ENCODE peak calls at places on chromosomes 1 and 21, in five cellular contexts. I, V, L, H and O are unnamed samples.

GRCh38 chr21:45390831-45391742 is 13.9 kb upstream of the COL18A1 start:
- DNase-seq in I (no peak), V (no peak), L (no peak), H (no peak), O (no peak)

GRCh38 chr1:115051850-115052249 is 22.2 kb downstream of the TSHB start:
- DNase-seq in I (no peak), V (no peak), L (no peak), H (no peak), O (no peak)

GRCh38 chr1:222095606-222096475 is 354.0 kb upstream of the DUSP10 start:
- DNase-seq in I (peak), V (no peak), L (peak), H (peak), O (no peak)

GRCh38 chr1:201970334-201971159 is 11.9 kb upstream of the RNPEP start:
- DNase-seq in I (no peak), V (peak), L (no peak), H (no peak), O (no peak)

GRCh38 chr1:10639301-10640078 is 157.0 kb downstream of the CASZ1 start:
- DNase-seq in I (no peak), V (no peak), L (no peak), H (no peak), O (no peak)

GRCh38 chr1:11851171-11851570 is 3.6 kb upstream of the NPPA start:
- DNase-seq in I (no peak), V (peak), L (no peak), H (no peak), O (no peak)

GRCh38 chr1:225652726-225653462 is at the start of gene ENAH:
- DNase-seq in I (peak), V (peak), L (peak), H (peak), O (no peak)

GRCh38 chr1:89552481-89553194 is 28.0 kb downstream of the LRRC8B start:
- DNase-seq in I (no peak), V (peak), L (no peak), H (peak), O (no peak)

GRCh38 chr1:28893403-28894102 is 20.8 kb upstream of the EPB41 start:
- DNase-seq in I (no peak), V (peak), L (peak), H (peak), O (no peak)

GRCh38 chr1:180175291-180175690 is 20.6 kb downstream of the QSOX1 start:
- DNase-seq in I (no peak), V (no peak), L (no peak), H (no peak), O (no peak)

GRCh38 chr1:244353572-244354091 is 98.1 kb downstream of the ADSS2 start:
- DNase-seq in I (peak), V (peak), L (peak), H (peak), O (peak)

GRCh38 chr1:236064674-236065508 is at the start of gene NID1:
- DNase-seq in I (peak), V (peak), L (peak), H (peak), O (no peak)

GRCh38 chr1:175267716-175268416 is 75.3 kb upstream of the KIAA0040 start:
- DNase-seq in I (no peak), V (no peak), L (peak), H (no peak), O (no peak)

GRCh38 chr1:234373938-234374240 is 633 bp downstream of the COA6 start:
- DNase-seq in I (no peak), V (no peak), L (no peak), H (no peak), O (no peak)

GRCh38 chr1:211476200-211476849 is 15.6 kb downstream of the RD3 start:
- DNase-seq in I (peak), V (peak), L (peak), H (peak), O (no peak)

GRCh38 chr1:116940809-116941640 is 31.3 kb downstream of the PTGFRN start:
- DNase-seq in I (no peak), V (no peak), L (no peak), H (no peak), O (no peak)
- H3K4me3 ChIP-seq in I (no peak), V (no peak), L (no peak), H (no peak), O (no peak)

GRCh38 chr1:166166400-166166699 is 451 bp downstream of the FAM78B start:
- DNase-seq in I (no peak), V (no peak), L (no peak), H (no peak), O (no peak)

GRCh38 chr1:166164646-166164994 is 2.2 kb downstream of the FAM78B start:
- DNase-seq in I (no peak), V (no peak), L (no peak), H (no peak), O (no peak)

GRCh38 chr1:166166701-166167394 is at the start of gene FAM78B:
- DNase-seq in I (peak), V (peak), L (peak), H (peak), O (no peak)

GRCh38 chr1:166165661-166166399 is 971 bp downstream of the FAM78B start:
- DNase-seq in I (peak), V (peak), L (no peak), H (no peak), O (no peak)

DNA sequence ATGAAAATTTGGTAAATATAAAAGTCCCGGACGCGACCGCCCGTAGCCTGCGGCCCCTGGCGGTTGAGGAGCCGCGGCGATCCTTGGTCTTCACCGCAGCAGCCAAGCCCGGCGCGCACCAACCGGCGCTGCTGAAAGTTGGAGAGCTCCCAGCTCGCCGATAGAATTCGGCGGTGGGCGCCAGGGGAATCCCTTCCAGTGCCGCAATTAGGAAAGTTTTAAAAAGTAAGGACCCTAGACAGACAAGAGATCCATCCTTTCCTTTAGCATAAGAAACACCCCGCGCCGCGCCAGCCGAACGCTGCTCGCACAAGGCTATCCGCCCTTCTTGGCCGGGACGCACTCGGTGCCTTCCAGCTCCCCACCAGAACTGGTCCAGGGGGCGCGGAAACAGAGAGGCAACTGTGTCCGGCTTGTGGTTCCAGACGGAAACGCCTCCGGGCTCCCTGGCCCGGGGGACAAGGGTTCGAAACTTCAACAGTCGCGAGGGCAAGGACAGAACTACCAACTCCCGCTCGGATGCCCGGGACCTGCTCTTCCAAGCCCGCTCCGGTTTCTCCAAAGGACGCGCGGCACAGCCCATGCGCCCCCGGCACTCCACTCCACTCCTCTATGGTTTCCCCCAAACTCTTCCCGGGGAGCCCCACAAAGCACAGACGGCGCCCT is 1.7 kb downstream of the FAM78B start:
- DNase-seq in I (peak), V (peak), L (no peak), H (peak), O (no peak)
- TF ChIP-seq EZH2 in I (peak), V (peak), L (no peak), H (peak), O (peak)

GRCh38 chr1:116219651-116220434 is 108.6 kb downstream of the MAB21L3 start:
- DNase-seq in I (no peak), V (no peak), L (no peak), H (no peak), O (no peak)

GRCh38 chr1:116226017-116226416 is 114.8 kb downstream of the MAB21L3 start:
- DNase-seq in I (no peak), V (no peak), L (no peak), H (peak), O (no peak)

GRCh38 chr1:116224561-116224960 is 113.4 kb downstream of the MAB21L3 start:
- DNase-seq in I (no peak), V (no peak), L (no peak), H (no peak), O (no peak)

GRCh38 chr1:116228501-116228900 is 117.3 kb downstream of the MAB21L3 start:
- DNase-seq in I (no peak), V (no peak), L (no peak), H (no peak), O (no peak)

GRCh38 chr1:116224111-116224510 is 112.9 kb downstream of the MAB21L3 start:
- DNase-seq in I (no peak), V (no peak), L (no peak), H (no peak), O (no peak)
- H3K4me3 ChIP-seq in I (no peak), V (no peak), L (no peak), H (no peak), O (no peak)

GRCh38 chr1:902802-903201 is 20.9 kb upstream of the SAMD11 start:
- DNase-seq in I (no peak), V (no peak), L (no peak), H (no peak), O (no peak)
- TF ChIP-seq EZH2 in I (no peak), V (no peak), L (no peak), H (no peak), O (no peak)

DNA sequence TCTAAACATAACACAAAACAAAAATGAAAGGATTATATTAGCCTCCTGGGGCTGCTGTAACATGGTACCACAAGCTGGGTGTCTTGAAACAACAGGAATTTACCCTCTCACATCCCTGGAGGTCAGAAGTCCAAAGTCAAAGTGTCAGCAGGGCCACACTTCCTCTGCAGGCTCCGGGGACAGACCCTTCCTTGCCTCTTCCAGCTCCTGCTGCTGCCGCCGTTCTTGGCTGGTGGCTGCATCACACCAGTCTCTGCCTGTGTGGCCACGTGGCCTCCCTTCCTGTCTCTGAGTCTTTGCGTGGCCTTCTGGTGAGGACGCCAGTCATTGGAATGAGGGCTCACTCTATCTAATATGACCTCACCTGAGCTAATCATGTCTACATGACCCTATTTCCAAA is 8.2 kb downstream of the SLC37A1 start:
- DNase-seq in I (no peak), V (no peak), L (no peak), H (no peak), O (no peak)
- H3K4me3 ChIP-seq in I (no peak), V (no peak), L (no peak), H (no peak), O (no peak)

GRCh38 chr1:111729271-111729921 is 9.8 kb downstream of the INKA2 start:
- DNase-seq in I (no peak), V (no peak), L (no peak), H (no peak), O (no peak)
- TF ChIP-seq EZH2 in I (no peak), V (no peak), L (no peak), H (no peak), O (no peak)